ENCODE peak calls at places on chromosomes 13 and 19, in nine cellular contexts. Z is H1, W is choroid plexus epithelial cell, C is AG04450, I is pancreas, A is psoas muscle, S is fibroblast of lung, G is breast epithelium, B is cardiac muscle cell. X is an unnamed sample.

GRCh38 chr13:73338389-73338788 is 279.6 kb downstream of the KLF5 start:
- DNase-seq in Z (no peak), W (peak; percentile 86), C (no peak), I (no peak), A (no peak), S (no peak), G (no peak), B (no peak), X (peak; percentile 27)

GRCh38 chr13:113631341-113632095 is 26.5 kb downstream of the ATP4B start:
- DNase-seq in Z (no peak), W (no peak), C (no peak), I (peak; percentile 30), A (no peak), S (no peak), G (peak; percentile 42), B (no peak), X (no peak)

GRCh38 chr19:31406106-31406505 is 56.9 kb upstream of the TSHZ3 start:
- DNase-seq in Z (no peak), W (no peak), C (no peak), I (no peak), A (no peak), S (no peak), G (no peak), B (no peak), X (no peak)

GRCh38 chr13:41344358-41344757 is 33.3 kb downstream of the NAA16 start:
- DNase-seq in Z (no peak), W (no peak), C (no peak), I (no peak), A (no peak), S (no peak), G (no peak), B (no peak), X (no peak)

GRCh38 chr19:16457954-16458331 is 13.8 kb downstream of the EPS15L1 start:
- DNase-seq in Z (no peak), W (no peak), C (no peak), I (no peak), A (peak; percentile 46), S (no peak), G (no peak), B (no peak), X (no peak)

GRCh38 chr13:40271511-40271910 is 394.9 kb downstream of the FOXO1 start:
- DNase-seq in Z (no peak), W (no peak), C (no peak), I (no peak), A (peak; percentile 26), S (no peak), G (no peak), B (no peak), X (no peak)

GRCh38 chr13:101408992-101409656 is 7.2 kb downstream of the NALCN start:
- DNase-seq in Z (no peak), W (no peak), C (no peak), I (no peak), A (no peak), S (no peak), G (no peak), B (no peak), X (no peak)

GRCh38 chr19:3784607-3785463 is 1.3 kb downstream of the MATK start:
- DNase-seq in Z (no peak), W (no peak), C (no peak), I (no peak), A (no peak), S (no peak), G (no peak), B (no peak), X (no peak)

GRCh38 chr19:6103217-6103644 is 7.1 kb downstream of the RFX2 start:
- DNase-seq in Z (no peak), W (peak; percentile 76), C (peak; percentile 56), I (peak; percentile 80), A (peak; percentile 81), S (peak; percentile 94), G (peak; percentile 76), B (no peak), X (peak; percentile 88)

GRCh38 chr13:31896427-31896826 is 135.1 kb upstream of the FRY start:
- DNase-seq in Z (no peak), W (peak; percentile 91), C (no peak), I (no peak), A (peak; percentile 27), S (peak; percentile 77), G (no peak), B (no peak), X (peak; percentile 89)

GRCh38 chr19:34904521-34904845 is 22.2 kb upstream of the ZNF30 start:
- DNase-seq in Z (no peak), W (no peak), C (no peak), I (no peak), A (no peak), S (no peak), G (no peak), B (no peak), X (no peak)

GRCh38 chr13:30584332-30584731 is 33.4 kb upstream of the USPL1 start:
- DNase-seq in Z (no peak), W (no peak), C (no peak), I (no peak), A (no peak), S (no peak), G (no peak), B (no peak), X (no peak)

GRCh38 chr13:30585748-30586262 is 31.9 kb upstream of the USPL1 start:
- DNase-seq in Z (no peak), W (peak; percentile 66), C (peak; percentile 55), I (no peak), A (no peak), S (peak; percentile 92), G (no peak), B (no peak), X (peak; percentile 69)

GRCh38 chr13:30577381-30577780 is 40.3 kb upstream of the USPL1 start:
- DNase-seq in Z (no peak), W (peak; percentile 94), C (peak; percentile 59), I (no peak), A (peak; percentile 22), S (peak; percentile 98), G (no peak), B (no peak), X (peak; percentile 93)

GRCh38 chr13:30580852-30581502 is 36.7 kb upstream of the USPL1 start:
- DNase-seq in Z (no peak), W (no peak), C (no peak), I (no peak), A (no peak), S (no peak), G (no peak), B (no peak), X (no peak)

DNA sequence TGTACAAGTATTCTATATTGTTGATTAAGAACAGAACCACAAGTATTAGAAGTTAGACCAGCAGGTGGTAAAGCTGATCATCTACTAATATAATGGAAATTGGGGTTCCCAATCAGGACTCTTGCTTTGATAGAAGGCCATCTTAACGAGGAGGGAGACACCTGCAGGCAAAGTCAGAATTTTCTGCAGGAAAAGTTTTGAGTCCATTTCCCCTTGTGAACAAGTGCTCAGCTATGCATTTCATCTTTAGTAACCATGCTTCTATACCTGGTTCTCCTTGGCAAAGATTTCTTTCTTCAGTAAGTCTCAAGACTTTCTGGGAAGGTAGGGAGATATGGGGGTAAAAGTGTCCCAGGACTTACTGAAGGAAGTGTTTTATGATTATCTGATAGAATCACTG is 36.1 kb upstream of the USPL1 start:
- DNase-seq in Z (no peak), W (peak; percentile 65), C (no peak), I (no peak), A (no peak), S (no peak), G (no peak), B (peak; percentile 30), X (no peak)
- TF ChIP-seq CTCF in Z (peak; percentile 51), W (peak; percentile 65), C (peak; percentile 29), I (no peak), A (no peak), S (peak; percentile 40), G (no peak), B (peak; percentile 29), X (peak; percentile 42)

DNA sequence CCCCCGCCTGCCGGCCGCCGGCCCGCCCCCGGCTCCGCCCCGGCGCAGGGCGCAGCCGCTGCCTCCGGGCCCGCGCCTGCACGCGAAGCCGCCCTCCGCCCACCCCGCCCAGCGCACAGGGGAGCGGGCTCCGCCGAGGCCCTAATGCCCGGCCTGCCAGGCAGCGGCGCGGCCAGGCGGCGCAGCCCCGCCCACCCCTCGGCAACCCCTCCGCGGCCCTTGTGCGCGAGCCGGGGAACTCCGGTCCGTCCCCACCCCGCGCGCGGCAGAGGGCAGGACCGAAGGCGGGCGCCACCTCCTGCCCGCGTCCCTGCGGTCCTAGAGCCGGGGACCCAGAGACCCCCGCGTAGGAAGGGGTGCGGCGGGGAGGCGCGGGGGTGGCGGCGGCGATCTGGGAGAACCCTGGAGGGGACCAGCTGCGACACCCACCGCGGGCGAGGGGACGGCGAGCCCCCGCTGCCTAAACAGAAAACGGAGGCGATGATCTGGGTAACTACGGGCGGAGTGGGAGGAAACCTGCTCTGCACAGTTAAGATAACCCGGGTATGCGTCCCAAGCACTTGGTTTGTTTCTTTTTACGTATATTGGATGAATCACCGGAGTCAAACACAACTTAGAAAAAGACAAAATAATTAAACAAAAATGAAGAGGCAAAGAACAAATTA is 351 bp upstream of the USP12 start:
- DNase-seq in Z (no peak), W (peak; percentile 92), C (peak; percentile 67), I (peak; percentile 97), A (peak; percentile 95), S (peak; percentile 87), G (peak; percentile 87), B (peak; percentile 96), X (peak; percentile 92)
- TF ChIP-seq CTCF in Z (no peak), W (no peak), C (peak; percentile 10), I (no peak), A (peak; percentile 18), S (no peak), G (no peak), B (no peak), X (no peak)

DNA sequence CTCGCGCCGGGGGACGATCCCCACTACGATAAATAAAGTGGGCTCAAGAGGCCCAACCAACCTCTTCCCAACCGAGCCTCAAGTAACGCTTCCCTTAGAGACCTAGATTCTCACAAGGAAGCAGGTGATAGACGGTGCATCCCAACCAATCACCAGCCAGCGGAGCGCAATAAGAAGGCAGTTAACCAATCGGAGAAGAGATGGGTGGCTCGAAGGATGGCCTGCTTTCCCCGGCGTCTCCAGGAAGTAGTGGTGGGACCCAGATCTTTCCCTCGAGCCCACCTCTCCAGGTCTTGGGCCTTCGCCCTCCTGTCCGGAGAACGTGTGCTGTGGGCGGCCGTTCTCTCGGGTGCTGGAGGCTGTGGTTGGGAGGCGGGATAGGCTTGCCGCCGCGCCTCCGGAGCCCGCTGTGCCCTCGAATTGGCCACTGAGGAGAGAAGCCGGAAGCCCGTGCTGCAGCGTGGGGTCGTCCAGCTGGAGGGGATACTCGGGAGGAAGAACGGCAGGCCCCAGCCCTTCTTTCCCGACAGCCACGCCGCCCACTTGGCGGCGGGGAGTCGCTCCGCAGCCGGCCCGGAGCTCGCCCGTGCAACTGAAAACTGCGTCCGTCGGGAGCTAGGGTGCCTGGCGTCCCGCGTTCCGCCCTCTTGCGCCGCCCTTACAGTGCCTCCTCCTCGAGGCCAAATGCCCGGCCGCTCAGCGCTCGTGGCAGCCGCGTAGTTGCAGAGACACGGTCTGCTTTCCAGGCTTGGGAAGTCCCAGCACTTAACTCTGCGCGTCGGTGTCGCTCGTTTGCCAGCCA is at the start of gene RNF6:
- DNase-seq in Z (peak; percentile 87), W (peak; percentile 100), C (peak; percentile 98), I (peak; percentile 92), A (peak; percentile 91), S (peak; percentile 100), G (peak; percentile 90), B (peak; percentile 95), X (peak; percentile 99)
- TF ChIP-seq CTCF in Z (no peak), W (no peak), C (no peak), I (no peak), A (no peak), S (no peak), G (no peak), B (no peak), X (peak; percentile 6)

GRCh38 chr13:48826039-48826438 is 149.7 kb upstream of the FNDC3A start:
- DNase-seq in Z (no peak), W (no peak), C (no peak), I (no peak), A (no peak), S (no peak), G (no peak), B (no peak), X (no peak)
- TF ChIP-seq CTCF in Z (peak; percentile 21), W (no peak), C (no peak), I (no peak), A (no peak), S (no peak), G (no peak), B (no peak), X (no peak)

X was measured in astrocyte of the spinal cord.